ENCODE peak calls at places on chromosomes 1 and 21, in four cellular contexts. C is DND-41, K is GM23338, D is lower lobe of right lung. G is an unnamed sample. For H3K4me1, the result is how much of the 10 kb centered on the place peaks cover.

GRCh38 chr1:154955039-154955717 is 721 bp downstream of the PBXIP1 start:
- DNase-seq in C (peak), K (peak), D (no peak), G (peak)

GRCh38 chr1:85188530-85188929 is 12.3 kb downstream of the SYDE2 start:
- DNase-seq in C (no peak), K (no peak), D (no peak), G (no peak)

GRCh38 chr1:155918660-155919059 is 7.5 kb upstream of the RIT1 start:
- DNase-seq in C (no peak), K (no peak), D (no peak), G (no peak)

GRCh38 chr1:109750241-109750882 is 9.5 kb upstream of the GSTM3 start:
- DNase-seq in C (no peak), K (no peak), D (no peak), G (no peak)

GRCh38 chr21:27070881-27071670 is 104.2 kb upstream of the ADAMTS5 start:
- DNase-seq in C (no peak), K (no peak), D (no peak), G (no peak)

GRCh38 chr1:154940880-154941228 is 4.3 kb upstream of the PMVK start:
- DNase-seq in C (no peak), K (no peak), D (no peak), G (no peak)

GRCh38 chr1:230744382-230744781 is 2.8 kb upstream of the CAPN9 start:
- DNase-seq in C (no peak), K (no peak), D (no peak), G (no peak)

GRCh38 chr21:42740405-42740909 is 87.0 kb downstream of the PDE9A start:
- DNase-seq in C (no peak), K (no peak), D (no peak), G (no peak)

GRCh38 chr1:189658381-189658780 is 819.3 kb downstream of the BRINP3 start:
- DNase-seq in C (no peak), K (no peak), D (no peak), G (no peak)

GRCh38 chr21:37266515-37267221 is 466 bp downstream of the VPS26C start:
- DNase-seq in C (no peak), K (no peak), D (peak), G (no peak)

GRCh38 chr1:38274974-38275373 is 228.4 kb upstream of the POU3F1 start:
- DNase-seq in C (no peak), K (no peak), D (no peak), G (no peak)

GRCh38 chr1:179190861-179191260 is 38.6 kb downstream of the ABL2 start:
- DNase-seq in C (no peak), K (peak), D (no peak), G (no peak)

GRCh38 chr1:53341961-53342707 is 14.3 kb upstream of the LRP8 start:
- DNase-seq in C (no peak), K (no peak), D (no peak), G (no peak)

GRCh38 chr1:224564491-224565084 is 51.5 kb upstream of the CNIH3 start:
- DNase-seq in C (no peak), K (no peak), D (no peak), G (no peak)

GRCh38 chr1:229091721-229092136 is 179.2 kb upstream of the RAB4A start:
- DNase-seq in C (no peak), K (no peak), D (no peak), G (no peak)

GRCh38 chr1:204711103-204711946 is 25.8 kb upstream of the LRRN2 start:
- DNase-seq in C (no peak), K (peak), D (no peak), G (no peak)

GRCh38 chr1:16375521-16376359 is 8.7 kb downstream of the SZRD1 start:
- DNase-seq in C (no peak), K (no peak), D (no peak), G (no peak)

GRCh38 chr1:156692958-156693857 is 12.2 kb downstream of the CRABP2 start:
- DNase-seq in C (peak), K (peak), D (peak), G (no peak)

GRCh38 chr1:238063454-238063853 is 172.7 kb upstream of the ZP4 start:
- DNase-seq in C (no peak), K (no peak), D (no peak), G (no peak)

GRCh38 chr1:224559971-224560728 is 56.0 kb upstream of the CNIH3 start:
- DNase-seq in C (no peak), K (no peak), D (no peak), G (no peak)

GRCh38 chr1:77316966-77317365 is 35.1 kb downstream of the AK5 start:
- DNase-seq in C (no peak), K (no peak), D (no peak), G (no peak)

GRCh38 chr1:235597867-235598553 is 51.6 kb downstream of the GNG4 start:
- DNase-seq in C (no peak), K (peak), D (no peak), G (no peak)

GRCh38 chr1:6239950-6240768 is 3.8 kb upstream of the HES3 start:
- DNase-seq in C (no peak), K (peak), D (no peak), G (no peak)

GRCh38 chr1:221840511-221841243 is 98.8 kb upstream of the DUSP10 start:
- DNase-seq in C (no peak), K (no peak), D (no peak), G (no peak)

GRCh38 chr1:202279806-202280205 is 61.9 kb downstream of the UBE2T start:
- DNase-seq in C (no peak), K (no peak), D (no peak), G (no peak)

GRCh38 chr1:46806196-46807020 is 7.6 kb downstream of the CYP4B1 start:
- DNase-seq in C (no peak), K (no peak), D (peak), G (peak)

GRCh38 chr1:9872430-9873165 is 37.5 kb downstream of the CTNNBIP1 start:
- DNase-seq in C (no peak), K (no peak), D (no peak), G (no peak)

GRCh38 chr1:220497220-220497756 is 30.6 kb upstream of the MARK1 start:
- DNase-seq in C (no peak), K (no peak), D (no peak), G (no peak)

GRCh38 chr1:208536176-208536575 is 292.0 kb upstream of the PLXNA2 start:
- DNase-seq in C (no peak), K (no peak), D (no peak), G (no peak)

GRCh38 chr1:110477041-110477440 is 26.1 kb downstream of the PROK1 start:
- DNase-seq in C (no peak), K (no peak), D (no peak), G (no peak)

GRCh38 chr1:158930504-158930903 is 848 bp upstream of the PYHIN1 start:
- DNase-seq in C (peak), K (no peak), D (no peak), G (no peak)

GRCh38 chr1:8018492-8019228 is 7.4 kb downstream of the ERRFI1 start:
- DNase-seq in C (no peak), K (peak), D (no peak), G (no peak)
- H3K4me1 ChIP-seq in C (under half), K (half or more), D (half or more), G (under half)

DNA sequence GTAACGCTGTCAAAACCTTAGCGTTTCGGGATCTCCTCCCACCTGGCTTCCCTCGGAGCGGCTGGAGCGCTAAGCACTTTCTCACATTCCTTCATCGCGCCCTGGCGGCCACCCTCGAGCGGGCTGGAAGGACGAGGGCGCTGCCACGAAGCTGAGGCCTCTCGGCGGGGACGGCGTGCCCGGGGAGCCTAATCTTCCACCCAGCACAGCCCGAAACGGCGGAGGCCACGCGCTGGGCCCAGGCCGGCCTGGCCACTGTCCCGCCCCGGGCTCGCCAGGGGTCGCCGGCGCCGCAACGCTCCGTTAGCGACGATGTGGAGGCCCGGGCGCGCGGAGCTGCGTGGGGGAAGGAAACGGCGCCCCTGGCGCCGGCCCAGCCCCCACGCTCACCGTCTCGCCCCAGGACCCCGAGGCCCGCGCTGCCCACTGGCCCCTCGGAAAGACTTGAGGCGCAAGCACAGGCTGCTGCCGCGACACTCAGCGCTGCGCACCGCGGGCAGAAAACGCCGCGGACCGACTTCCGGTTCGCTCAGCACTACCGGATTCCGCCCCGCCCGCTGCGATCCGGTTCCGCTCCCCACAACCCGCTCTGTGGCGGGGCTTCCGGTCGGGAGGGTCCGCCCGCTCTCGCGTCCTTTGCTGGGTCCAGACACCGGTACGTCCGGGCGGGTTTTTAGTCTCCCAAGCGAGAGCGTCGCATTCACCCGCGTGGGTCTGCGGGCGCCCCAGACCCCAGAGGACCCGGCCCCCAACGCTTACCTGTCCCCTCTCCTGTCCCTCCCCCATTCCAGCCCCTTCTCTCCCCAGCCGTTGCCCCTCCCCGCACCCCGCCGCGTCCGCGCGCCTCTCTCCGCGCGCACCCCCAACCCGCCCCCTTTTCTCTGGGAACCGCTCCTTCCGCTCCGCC is at the start of gene YBEY:
- DNase-seq in C (peak), K (peak), D (peak), G (peak)
- H3K4me1 ChIP-seq in C (under half), K (under half), D (half or more), G (half or more)

DNA sequence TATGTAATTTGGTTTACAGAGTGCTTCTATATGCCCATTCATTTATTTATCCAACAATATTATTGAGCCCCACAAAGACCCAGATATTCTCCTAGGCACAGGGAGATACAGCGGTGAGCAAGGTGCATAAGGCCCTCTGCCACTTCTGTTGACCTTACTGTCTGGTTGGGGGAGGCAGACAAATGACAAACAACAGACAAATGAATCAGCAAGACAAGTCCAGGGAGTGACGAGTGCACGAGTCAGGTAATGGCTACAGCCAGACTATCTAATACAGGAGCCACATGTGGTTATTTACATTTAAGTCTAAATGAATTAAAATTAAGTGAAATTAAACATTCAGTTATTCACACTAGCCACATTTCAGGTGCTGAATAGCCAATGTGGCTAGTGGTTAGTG is 22.0 kb upstream of the BCAR3 start:
- DNase-seq in C (no peak), K (no peak), D (no peak), G (no peak)
- H3K4me1 ChIP-seq in C (under half), K (under half), D (under half), G (under half)

GRCh38 chr1:3128431-3129132 is 59.6 kb downstream of the PRDM16 start:
- DNase-seq in C (no peak), K (no peak), D (no peak), G (no peak)
- H3K4me1 ChIP-seq in C (under half), K (under half), D (under half), G (half or more)

GRCh38 chr21:33211305-33211704 is 18.4 kb upstream of the IFNAR2 start:
- DNase-seq in C (no peak), K (no peak), D (no peak), G (no peak)

GRCh38 chr21:33205476-33205875 is 24.3 kb upstream of the IFNAR2 start:
- DNase-seq in C (peak), K (no peak), D (no peak), G (no peak)

GRCh38 chr21:33208534-33208933 is 21.2 kb upstream of the IFNAR2 start:
- DNase-seq in C (no peak), K (no peak), D (no peak), G (no peak)

GRCh38 chr21:33206771-33207290 is 22.9 kb upstream of the IFNAR2 start:
- DNase-seq in C (no peak), K (no peak), D (peak), G (no peak)

GRCh38 chr21:33207471-33208149 is 22.1 kb upstream of the IFNAR2 start:
- DNase-seq in C (no peak), K (no peak), D (no peak), G (no peak)
- H3K4me1 ChIP-seq in C (under half), K (under half), D (under half), G (under half)

DNA sequence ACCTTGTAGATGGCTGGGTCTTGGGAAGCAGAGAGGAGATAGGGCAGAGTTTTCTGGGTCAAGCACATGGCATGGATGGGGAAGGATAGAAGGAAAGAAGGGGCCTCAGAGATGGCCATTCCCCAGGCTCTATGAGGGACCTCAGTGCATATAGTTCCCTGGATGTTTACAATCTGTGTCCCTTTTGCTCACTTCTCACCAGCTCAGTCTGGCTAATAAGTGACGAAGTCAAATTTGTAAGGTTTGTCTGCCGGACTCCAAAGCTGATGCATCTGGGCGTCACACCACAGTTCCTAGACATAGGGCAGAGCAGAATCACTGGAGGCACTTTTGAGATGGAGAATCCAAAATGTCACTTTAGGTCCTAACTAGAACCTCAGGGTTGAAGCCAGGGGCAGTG is 416.4 kb upstream of the PROX1 start:
- DNase-seq in C (no peak), K (no peak), D (no peak), G (no peak)
- H3K4me1 ChIP-seq in C (under half), K (under half), D (under half), G (under half)

DNA sequence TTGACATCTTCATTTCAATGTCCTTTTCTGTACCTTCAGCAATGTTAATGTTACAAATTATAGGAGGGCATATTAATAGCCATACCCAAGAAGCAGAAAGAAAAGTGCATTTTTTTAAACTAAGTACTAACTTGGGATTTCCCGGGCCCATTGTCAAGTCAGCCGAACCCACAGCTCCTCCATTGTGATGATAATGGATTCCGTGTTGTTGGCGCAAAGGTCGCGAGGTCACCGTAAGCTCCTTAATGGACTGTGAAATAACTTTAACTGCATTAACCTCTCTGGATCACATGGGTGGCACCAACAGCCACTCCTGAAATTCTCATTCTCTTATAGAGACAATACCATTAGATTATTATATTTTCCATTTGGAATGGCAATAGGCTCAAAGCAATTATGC is 250.6 kb upstream of the RRP15 start:
- DNase-seq in C (no peak), K (peak), D (no peak), G (no peak)
- H3K4me1 ChIP-seq in C (under half), K (under half), D (under half), G (under half)

GRCh38 chr1:203519053-203519770 is 25.3 kb downstream of the OPTC start:
- DNase-seq in C (no peak), K (peak), D (no peak), G (no peak)
- H3K4me1 ChIP-seq in C (under half), K (half or more), D (under half), G (under half)

DNA sequence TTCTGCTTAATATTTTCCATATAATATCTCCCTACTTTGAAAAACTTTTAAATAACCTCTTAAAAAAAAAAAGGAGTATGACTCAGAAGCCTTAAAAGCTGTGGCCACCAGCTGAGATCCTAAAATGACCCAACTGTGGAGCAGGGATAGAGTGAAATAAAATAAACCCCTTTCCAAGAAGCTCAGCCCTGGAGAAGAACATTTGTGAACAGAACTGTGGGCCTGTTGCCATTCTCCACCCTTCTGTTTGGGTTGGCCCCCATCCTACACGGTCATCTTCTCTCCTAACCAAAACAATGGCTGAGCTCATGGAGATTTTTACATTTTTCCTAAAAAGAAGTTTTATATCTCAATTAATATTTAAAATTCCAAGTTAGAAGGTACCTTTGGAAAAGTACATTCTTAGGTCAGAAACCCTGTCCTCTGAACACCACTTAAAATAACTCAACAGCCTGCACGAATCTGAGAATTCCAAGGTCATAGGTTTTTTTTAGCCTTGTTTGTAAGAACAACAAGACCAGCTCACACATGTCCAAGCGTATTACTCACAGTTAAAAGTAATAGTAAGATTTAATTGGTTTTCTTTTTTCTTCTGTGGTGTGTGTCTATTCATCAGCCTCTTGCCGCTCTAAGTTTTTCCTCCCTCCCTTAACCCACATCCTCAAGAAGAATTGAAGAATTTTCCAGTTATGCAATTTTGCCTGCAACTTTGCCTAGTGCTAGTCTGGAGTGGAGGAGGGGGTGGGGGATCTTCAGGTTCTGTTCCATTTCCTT is 107.7 kb upstream of the ERRFI1 start:
- DNase-seq in C (no peak), K (no peak), D (no peak), G (peak)
- H3K4me1 ChIP-seq in C (under half), K (under half), D (under half), G (under half)